ENCODE peak calls at places on chromosome 5, in seven cellular contexts. Q, D, I, E, X, T and R are unnamed samples.

GRCh38 chr5:13322769-13323168 is 621.7 kb downstream of the DNAH5 start:
- DNase-seq in X (no peak), D (no peak), E (no peak), T (no peak), I (no peak), Q (no peak), R (no peak)

GRCh38 chr5:58240286-58240685 is 219.6 kb downstream of the PLK2 start:
- DNase-seq in X (no peak), T (no peak), E (no peak), Q (no peak), D (no peak), I (no peak), R (no peak)

GRCh38 chr5:138508958-138509357 is 34.1 kb downstream of the ETF1 start:
- DNase-seq in I (no peak), T (peak; percentile 17), E (no peak), D (no peak), X (no peak), Q (no peak), R (no peak)

GRCh38 chr5:158390556-158390955 is 531.6 kb upstream of the CLINT1 start:
- DNase-seq in Q (peak; percentile 0), X (no peak), I (no peak), D (no peak), E (peak; percentile 47), T (peak; percentile 17), R (no peak)

GRCh38 chr5:158796812-158797497 is 302.8 kb downstream of the EBF1 start:
- DNase-seq in Q (no peak), I (no peak), T (peak; percentile 44), E (no peak), X (no peak), D (no peak), R (no peak)

GRCh38 chr5:132901730-132902129 is 28.3 kb downstream of the LEAP2 start:
- DNase-seq in I (no peak), T (no peak), E (no peak), D (no peak), X (no peak), Q (no peak), R (no peak)

GRCh38 chr5:166262395-166262794 is 2029.0 kb upstream of the WWC1 start:
- DNase-seq in T (no peak), I (no peak), Q (no peak), E (no peak), D (no peak), X (no peak), R (no peak)

GRCh38 chr5:82975812-82976211 is 101.4 kb downstream of the TMEM167A start:
- DNase-seq in D (no peak), Q (no peak), E (peak; percentile 71), X (no peak), I (no peak), T (no peak), R (no peak)

GRCh38 chr5:133714161-133714915 is 102.0 kb upstream of the FSTL4 start:
- DNase-seq in I (peak; percentile 26), E (peak; percentile 12), X (no peak), T (no peak), Q (no peak), D (no peak), R (no peak)

GRCh38 chr5:76082790-76083554 is at the start of gene SV2C:
- DNase-seq in X (peak; percentile 71), Q (peak; percentile 52), E (no peak), D (peak; percentile 34), I (no peak), T (no peak), R (no peak)

GRCh38 chr5:109234381-109234780 is 175.4 kb downstream of the PJA2 start:
- DNase-seq in E (no peak), D (no peak), X (no peak), T (no peak), I (no peak), Q (no peak), R (no peak)

GRCh38 chr5:97762483-97762882 is 579.4 kb upstream of the RIOK2 start:
- DNase-seq in E (no peak), T (no peak), I (no peak), X (no peak), D (no peak), Q (no peak), R (no peak)

GRCh38 chr5:58459276-58459859 is 518 bp downstream of the PLK2 start:
- DNase-seq in Q (peak; percentile 17), D (peak; percentile 39), T (peak; percentile 39), I (peak; percentile 77), E (no peak), X (peak; percentile 66), R (peak; percentile 91)

GRCh38 chr5:54311178-54311811 is 922 bp upstream of the ARL15 start:
- DNase-seq in I (no peak), D (no peak), T (peak; percentile 50), E (no peak), X (no peak), Q (peak; percentile 36), R (no peak)

GRCh38 chr5:54905942-54906537 is 79.4 kb downstream of the ESM1 start:
- DNase-seq in D (peak; percentile 38), T (peak; percentile 76), E (no peak), X (peak; percentile 79), I (no peak), Q (peak; percentile 75), R (peak; percentile 45)

GRCh38 chr5:154542581-154542980 is 64.6 kb upstream of the HAND1 start:
- DNase-seq in X (no peak), E (no peak), T (no peak), Q (no peak), D (no peak), I (no peak), R (no peak)

GRCh38 chr5:132019857-132020555 is 8.5 kb upstream of the ACSL6 start:
- DNase-seq in E (no peak), I (no peak), T (no peak), Q (no peak), D (no peak), X (no peak), R (peak; percentile 67)

GRCh38 chr5:159912033-159912800 is 4.1 kb upstream of the ADRA1B start:
- DNase-seq in T (peak; percentile 65), E (no peak), X (no peak), Q (no peak), D (no peak), I (no peak), R (no peak)

DNA sequence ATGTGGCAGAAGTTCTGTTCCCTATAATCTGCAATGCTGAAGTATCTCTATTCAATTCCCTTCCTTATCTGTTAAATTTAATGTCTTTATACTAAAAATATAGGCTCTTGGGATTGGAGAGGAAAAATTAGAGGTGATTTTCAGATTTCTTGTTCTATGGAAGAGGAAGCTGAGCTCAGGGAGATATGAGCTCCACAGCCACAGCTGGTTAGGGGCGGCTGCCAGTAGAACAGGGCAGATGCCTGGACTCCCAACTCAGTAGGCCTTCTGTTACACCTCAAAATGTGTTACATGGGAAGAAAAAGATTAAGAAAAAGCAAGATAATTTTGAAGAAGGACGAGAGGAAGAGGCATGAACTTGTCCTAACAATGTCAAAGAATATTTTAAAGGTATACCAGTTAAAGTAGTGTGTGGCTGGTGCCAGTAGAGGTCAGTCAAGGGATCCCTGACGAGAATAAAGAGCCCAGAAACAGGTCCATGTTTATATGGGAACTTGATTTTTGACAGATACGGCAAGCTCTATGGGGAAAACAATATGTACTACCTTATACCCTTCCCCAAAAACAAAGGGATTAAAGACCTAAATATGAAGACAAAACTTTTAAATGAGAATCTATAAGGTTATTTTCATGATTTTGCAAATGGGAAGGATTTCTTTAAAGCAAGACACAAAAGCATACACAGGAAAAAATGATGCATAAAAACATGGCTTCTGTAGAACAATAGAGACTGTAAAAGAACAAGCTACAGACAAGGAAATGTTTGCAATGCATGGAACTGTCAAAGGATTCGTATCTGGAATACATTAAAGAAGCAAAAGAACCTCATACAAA is 28.7 kb downstream of the DNAJC21 start:
- DNase-seq in Q (peak; percentile 41), D (no peak), I (no peak), T (peak; percentile 44), E (peak; percentile 2), X (no peak), R (no peak)
- TF ChIP-seq CTCF in Q (peak; percentile 68), D (peak; percentile 69), I (no peak), T (peak; percentile 70), E (peak; percentile 67), X (no peak), R (no peak)

DNA sequence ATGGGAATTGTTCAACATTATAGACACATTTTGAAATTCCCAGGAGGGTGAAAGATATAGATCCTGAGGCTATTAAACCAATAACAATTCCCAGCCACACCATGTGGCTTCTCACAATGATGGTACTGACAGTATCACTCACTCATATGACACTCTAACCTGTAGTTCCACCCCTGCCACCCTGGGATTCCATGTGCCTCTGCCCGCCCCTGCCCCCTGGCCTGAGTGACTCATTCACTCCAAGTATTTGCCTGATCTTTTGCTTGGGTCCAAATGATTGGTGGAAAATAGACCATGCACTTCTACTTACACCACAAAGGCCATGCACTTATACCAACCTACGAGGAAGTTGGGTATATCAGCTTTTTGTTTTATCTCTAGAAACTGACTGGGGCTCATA is 305.2 kb upstream of the DAB2 start:
- DNase-seq in D (no peak), X (no peak), E (no peak), T (no peak), I (no peak), Q (no peak), R (no peak)
- TF ChIP-seq CTCF in D (no peak), X (no peak), E (no peak), T (no peak), I (no peak), Q (no peak), R (no peak)

GRCh38 chr5:20654746-20655145 is 666.7 kb upstream of the CDH18 start:
- DNase-seq in E (no peak), X (no peak), T (no peak), I (no peak), Q (no peak), D (no peak), R (no peak)
- TF ChIP-seq CTCF in E (no peak), X (no peak), T (no peak), I (no peak), Q (no peak), D (no peak), R (no peak)

DNA sequence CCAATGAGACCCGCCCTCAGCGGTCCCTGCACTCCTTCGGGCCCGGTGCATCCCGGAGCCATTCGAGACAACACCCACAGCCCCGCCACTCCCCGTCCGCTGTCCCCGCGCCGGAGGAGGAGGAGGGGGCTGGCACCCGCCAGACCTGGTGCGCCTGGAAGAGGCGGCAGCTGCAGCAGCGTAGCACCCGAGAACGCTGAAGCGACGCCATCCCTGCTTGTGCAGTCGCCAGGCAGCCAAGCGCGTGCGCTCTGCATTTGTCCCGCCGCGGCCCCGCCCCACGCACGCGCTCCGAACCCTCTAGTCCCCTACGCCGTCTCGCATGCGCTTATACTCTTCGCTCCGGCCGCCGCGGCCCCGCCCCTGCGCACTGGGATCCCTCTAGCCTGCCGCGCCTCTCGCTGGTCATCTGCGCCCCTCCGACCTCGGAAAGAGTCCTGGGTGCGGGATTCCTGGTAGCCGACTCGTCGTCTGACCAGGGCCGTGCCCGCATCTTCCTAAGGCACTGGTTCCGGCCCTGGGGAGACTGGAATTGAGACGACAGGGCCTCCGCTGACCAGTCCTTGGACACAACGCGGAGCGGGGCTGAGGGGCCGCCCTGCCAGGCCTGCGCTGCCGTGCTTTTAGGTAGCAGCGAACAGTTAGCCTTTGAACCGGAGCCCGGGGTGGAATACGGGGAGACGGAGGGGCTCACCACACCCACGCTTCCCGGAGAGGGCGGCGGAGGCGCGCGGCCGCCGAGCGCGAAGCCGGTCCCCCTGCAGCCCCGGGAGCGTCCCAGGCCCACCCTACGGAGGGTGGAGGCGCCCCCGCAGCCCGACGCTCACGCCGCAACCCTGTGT is at the start of gene MRNIP:
- DNase-seq in D (peak; percentile 89), I (peak; percentile 97), E (peak; percentile 73), X (peak; percentile 93), Q (peak; percentile 95), T (peak; percentile 94), R (peak; percentile 95)
- TF ChIP-seq CTCF in D (peak; percentile 9), I (no peak), E (peak; percentile 34), X (no peak), Q (no peak), T (no peak), R (no peak)

GRCh38 chr5:16690243-16690839 is 73.5 kb upstream of the RETREG1 start:
- DNase-seq in E (no peak), Q (peak; percentile 80), I (no peak), D (peak; percentile 22), T (peak; percentile 68), X (peak; percentile 66), R (no peak)
- TF ChIP-seq CTCF in E (peak; percentile 70), Q (peak; percentile 82), I (no peak), D (peak; percentile 77), T (peak; percentile 89), X (peak; percentile 71), R (no peak)